ENCODE peak calls at places on chromosomes 4 and X, in five cellular contexts. Z is cardiac fibroblast, J is Right ventricle myocardium inferior, L is astrocyte of the cerebellum, D is T-helper 1 cell. H is an unnamed sample.

GRCh38 chrX:37844622-37845021 is 2.7 kb downstream of the DYNLT3 start:
- DNase-seq in Z (no peak), J (no peak), L (no peak), D (no peak), H (no peak)

GRCh38 chr4:129384974-129385373 is 289.0 kb downstream of the C4orf33 start:
- DNase-seq in Z (peak), J (no peak), L (no peak), D (no peak), H (no peak)

GRCh38 chr4:81335221-81335912 is 120.3 kb upstream of the PRKG2 start:
- DNase-seq in Z (no peak), J (no peak), L (no peak), D (no peak), H (no peak)

GRCh38 chr4:108172780-108173598 is 4.3 kb upstream of the LEF1 start:
- DNase-seq in Z (peak), J (no peak), L (peak), D (peak), H (peak)

GRCh38 chrX:151713859-151714258 is 2.0 kb upstream of the FATE1 start:
- DNase-seq in Z (peak), J (no peak), L (no peak), D (no peak), H (no peak)

GRCh38 chr4:44425614-44426208 is 22.9 kb downstream of the KCTD8 start:
- DNase-seq in Z (peak), J (no peak), L (no peak), D (no peak), H (no peak)

GRCh38 chr4:67765401-67765800 is 11.2 kb upstream of the GNRHR start:
- DNase-seq in Z (no peak), J (no peak), L (no peak), D (no peak), H (no peak)

GRCh38 chrX:111447298-111447697 is 35.3 kb upstream of the DCX start:
- DNase-seq in Z (peak), J (no peak), L (no peak), D (no peak), H (no peak)

GRCh38 chr4:83490876-83491450 is 6.1 kb upstream of the ABRAXAS1 start:
- DNase-seq in Z (peak), J (no peak), L (no peak), D (no peak), H (no peak)

GRCh38 chr4:7434766-7435150 is at the start of gene PSAPL1:
- DNase-seq in Z (no peak), J (no peak), L (no peak), D (no peak), H (no peak)

GRCh38 chrX:15475021-15475420 is 18.1 kb downstream of the PIR start:
- DNase-seq in Z (peak), J (no peak), L (no peak), D (no peak), H (no peak)

GRCh38 chrX:44785652-44786051 is 58.2 kb upstream of the DUSP21 start:
- DNase-seq in Z (peak), J (no peak), L (peak), D (no peak), H (no peak)

GRCh38 chr4:29081230-29081955 is 1638.8 kb upstream of the PCDH7 start:
- DNase-seq in Z (peak), J (no peak), L (peak), D (no peak), H (no peak)

GRCh38 chrX:86171366-86171765 is 23.1 kb downstream of the DACH2 start:
- DNase-seq in Z (peak), J (no peak), L (peak), D (no peak), H (no peak)

GRCh38 chrX:123206222-123206621 is 22.1 kb downstream of the GRIA3 start:
- DNase-seq in Z (no peak), J (no peak), L (no peak), D (no peak), H (no peak)

GRCh38 chr4:8349664-8350225 is 80.2 kb downstream of the HTRA3 start:
- DNase-seq in Z (no peak), J (no peak), L (no peak), D (no peak), H (no peak)

GRCh38 chr4:28225005-28225404 is 1364.4 kb downstream of the STIM2 start:
- DNase-seq in Z (peak), J (no peak), L (no peak), D (no peak), H (no peak)

GRCh38 chr4:150140774-150141400 is 62.6 kb downstream of the DCLK2 start:
- DNase-seq in Z (peak), J (no peak), L (peak), D (no peak), H (no peak)

GRCh38 chrX:97309717-97310116 is 426.0 kb downstream of the RPA4 start:
- DNase-seq in Z (no peak), J (no peak), L (no peak), D (no peak), H (no peak)

GRCh38 chrX:148552775-148553174 is 52.4 kb downstream of the AFF2 start:
- DNase-seq in Z (no peak), J (no peak), L (no peak), D (no peak), H (no peak)

GRCh38 chrX:12956704-12957541 is 18.0 kb upstream of the TMSB4X start:
- DNase-seq in Z (peak), J (no peak), L (no peak), D (no peak), H (peak)